ENCODE peak calls at places on chromosomes 5 and 9, in nine cellular contexts. One of them, this sample, is unnamed.

GRCh38 chr9:32455738-32456137 is 70.3 kb downstream of the RIGI start:
- DNase-seq in GM13976: no peak
- DNase-seq in H7: no peak
- DNase-seq in epithelial cell of prostate: no peak
- DNase-seq in heart left ventricle: no peak
- DNase-seq in stimulated activated CD4-positive, alpha-beta T cell treated with anti-CD3 and anti-CD28 coated beads, Interleukin-15, amount 100 ng/mL, for 48 hours: no peak
- DNase-seq in spleen: no peak
- DNase-seq in CD4-positive, CD25-positive, alpha-beta regulatory T cell: no peak
- DNase-seq in cardiac muscle cell: peak
- DNase-seq in this sample: no peak

GRCh38 chr5:141604318-141604717 is 14.5 kb downstream of the DIAPH1 start:
- DNase-seq in heart left ventricle: peak
- DNase-seq in H7: peak
- DNase-seq in spleen: no peak
- DNase-seq in GM13976: no peak
- DNase-seq in stimulated activated CD4-positive, alpha-beta T cell treated with anti-CD3 and anti-CD28 coated beads, Interleukin-15, amount 100 ng/mL, for 48 hours: no peak
- DNase-seq in cardiac muscle cell: peak
- DNase-seq in CD4-positive, CD25-positive, alpha-beta regulatory T cell: no peak
- DNase-seq in epithelial cell of prostate: peak
- DNase-seq in this sample: no peak

GRCh38 chr5:21452429-21452828 is 1400.7 kb downstream of the CDH12 start:
- DNase-seq in epithelial cell of prostate: no peak
- DNase-seq in H7: no peak
- DNase-seq in heart left ventricle: no peak
- DNase-seq in spleen: no peak
- DNase-seq in GM13976: no peak
- DNase-seq in CD4-positive, CD25-positive, alpha-beta regulatory T cell: no peak
- DNase-seq in cardiac muscle cell: peak
- DNase-seq in stimulated activated CD4-positive, alpha-beta T cell treated with anti-CD3 and anti-CD28 coated beads, Interleukin-15, amount 100 ng/mL, for 48 hours: no peak
- DNase-seq in this sample: no peak

GRCh38 chr9:95857122-95857521 is 18.4 kb upstream of the ERCC6L2 start:
- DNase-seq in H7: no peak
- DNase-seq in GM13976: no peak
- DNase-seq in heart left ventricle: no peak
- DNase-seq in CD4-positive, CD25-positive, alpha-beta regulatory T cell: no peak
- DNase-seq in cardiac muscle cell: peak
- DNase-seq in spleen: no peak
- DNase-seq in stimulated activated CD4-positive, alpha-beta T cell treated with anti-CD3 and anti-CD28 coated beads, Interleukin-15, amount 100 ng/mL, for 48 hours: no peak
- DNase-seq in epithelial cell of prostate: peak
- DNase-seq in this sample: no peak

GRCh38 chr5:123204224-123204623 is 115.2 kb downstream of the PRDM6 start:
- DNase-seq in heart left ventricle: no peak
- DNase-seq in CD4-positive, CD25-positive, alpha-beta regulatory T cell: no peak
- DNase-seq in stimulated activated CD4-positive, alpha-beta T cell treated with anti-CD3 and anti-CD28 coated beads, Interleukin-15, amount 100 ng/mL, for 48 hours: no peak
- DNase-seq in epithelial cell of prostate: no peak
- DNase-seq in cardiac muscle cell: peak
- DNase-seq in spleen: no peak
- DNase-seq in H7: no peak
- DNase-seq in GM13976: no peak
- DNase-seq in this sample: no peak

GRCh38 chr5:149636861-149637246 is 55.6 kb downstream of the ARHGEF37 start:
- DNase-seq in spleen: no peak
- DNase-seq in H7: peak
- DNase-seq in epithelial cell of prostate: no peak
- DNase-seq in cardiac muscle cell: peak
- DNase-seq in GM13976: peak
- DNase-seq in stimulated activated CD4-positive, alpha-beta T cell treated with anti-CD3 and anti-CD28 coated beads, Interleukin-15, amount 100 ng/mL, for 48 hours: no peak
- DNase-seq in CD4-positive, CD25-positive, alpha-beta regulatory T cell: peak
- DNase-seq in heart left ventricle: no peak
- DNase-seq in this sample: peak

GRCh38 chr5:57157191-57157590 is 16.7 kb upstream of the GPBP1 start:
- DNase-seq in spleen: no peak
- DNase-seq in H7: no peak
- DNase-seq in stimulated activated CD4-positive, alpha-beta T cell treated with anti-CD3 and anti-CD28 coated beads, Interleukin-15, amount 100 ng/mL, for 48 hours: no peak
- DNase-seq in CD4-positive, CD25-positive, alpha-beta regulatory T cell: no peak
- DNase-seq in heart left ventricle: no peak
- DNase-seq in cardiac muscle cell: no peak
- DNase-seq in GM13976: no peak
- DNase-seq in epithelial cell of prostate: no peak
- DNase-seq in this sample: no peak

GRCh38 chr5:119055267-119055666 is 15.6 kb upstream of the DMXL1 start:
- DNase-seq in CD4-positive, CD25-positive, alpha-beta regulatory T cell: no peak
- DNase-seq in heart left ventricle: no peak
- DNase-seq in GM13976: no peak
- DNase-seq in spleen: no peak
- DNase-seq in cardiac muscle cell: peak
- DNase-seq in epithelial cell of prostate: no peak
- DNase-seq in stimulated activated CD4-positive, alpha-beta T cell treated with anti-CD3 and anti-CD28 coated beads, Interleukin-15, amount 100 ng/mL, for 48 hours: no peak
- DNase-seq in H7: no peak
- DNase-seq in this sample: no peak

GRCh38 chr5:64144429-64145215 is 21.0 kb upstream of the RNF180 start:
- DNase-seq in H7: no peak
- DNase-seq in cardiac muscle cell: peak
- DNase-seq in heart left ventricle: no peak
- DNase-seq in CD4-positive, CD25-positive, alpha-beta regulatory T cell: no peak
- DNase-seq in spleen: no peak
- DNase-seq in stimulated activated CD4-positive, alpha-beta T cell treated with anti-CD3 and anti-CD28 coated beads, Interleukin-15, amount 100 ng/mL, for 48 hours: no peak
- DNase-seq in epithelial cell of prostate: peak
- DNase-seq in GM13976: no peak
- DNase-seq in this sample: no peak

GRCh38 chr5:72248352-72249032 is 71.5 kb downstream of the MRPS27 start:
- DNase-seq in spleen: no peak
- DNase-seq in heart left ventricle: peak
- DNase-seq in cardiac muscle cell: peak
- DNase-seq in H7: peak
- DNase-seq in stimulated activated CD4-positive, alpha-beta T cell treated with anti-CD3 and anti-CD28 coated beads, Interleukin-15, amount 100 ng/mL, for 48 hours: no peak
- DNase-seq in CD4-positive, CD25-positive, alpha-beta regulatory T cell: no peak
- DNase-seq in epithelial cell of prostate: no peak
- DNase-seq in GM13976: no peak
- DNase-seq in this sample: no peak

GRCh38 chr5:142324377-142324870 is 397 bp downstream of the SPRY4 start:
- DNase-seq in cardiac muscle cell: no peak
- DNase-seq in CD4-positive, CD25-positive, alpha-beta regulatory T cell: no peak
- DNase-seq in epithelial cell of prostate: no peak
- DNase-seq in spleen: no peak
- DNase-seq in GM13976: no peak
- DNase-seq in stimulated activated CD4-positive, alpha-beta T cell treated with anti-CD3 and anti-CD28 coated beads, Interleukin-15, amount 100 ng/mL, for 48 hours: no peak
- DNase-seq in heart left ventricle: no peak
- DNase-seq in H7: no peak
- DNase-seq in this sample: no peak

GRCh38 chr5:39459091-39459490 is 34.3 kb upstream of the DAB2 start:
- DNase-seq in spleen: no peak
- DNase-seq in stimulated activated CD4-positive, alpha-beta T cell treated with anti-CD3 and anti-CD28 coated beads, Interleukin-15, amount 100 ng/mL, for 48 hours: no peak
- DNase-seq in GM13976: no peak
- DNase-seq in epithelial cell of prostate: no peak
- DNase-seq in H7: no peak
- DNase-seq in cardiac muscle cell: peak
- DNase-seq in CD4-positive, CD25-positive, alpha-beta regulatory T cell: no peak
- DNase-seq in heart left ventricle: no peak
- DNase-seq in this sample: no peak

GRCh38 chr5:86986837-86987236 is 280.8 kb upstream of the RASA1 start:
- DNase-seq in stimulated activated CD4-positive, alpha-beta T cell treated with anti-CD3 and anti-CD28 coated beads, Interleukin-15, amount 100 ng/mL, for 48 hours: no peak
- DNase-seq in H7: no peak
- DNase-seq in cardiac muscle cell: no peak
- DNase-seq in heart left ventricle: no peak
- DNase-seq in CD4-positive, CD25-positive, alpha-beta regulatory T cell: no peak
- DNase-seq in spleen: no peak
- DNase-seq in GM13976: no peak
- DNase-seq in epithelial cell of prostate: no peak
- DNase-seq in this sample: no peak

GRCh38 chr5:171664489-171664888 is 121.1 kb upstream of the SMIM23 start:
- DNase-seq in cardiac muscle cell: no peak
- DNase-seq in GM13976: no peak
- DNase-seq in H7: no peak
- DNase-seq in heart left ventricle: no peak
- DNase-seq in stimulated activated CD4-positive, alpha-beta T cell treated with anti-CD3 and anti-CD28 coated beads, Interleukin-15, amount 100 ng/mL, for 48 hours: no peak
- DNase-seq in CD4-positive, CD25-positive, alpha-beta regulatory T cell: no peak
- DNase-seq in epithelial cell of prostate: no peak
- DNase-seq in spleen: no peak
- DNase-seq in this sample: no peak

GRCh38 chr9:69001921-69002320 is 12.0 kb downstream of the PRKACG start:
- DNase-seq in H7: no peak
- DNase-seq in heart left ventricle: no peak
- DNase-seq in spleen: no peak
- DNase-seq in GM13976: no peak
- DNase-seq in stimulated activated CD4-positive, alpha-beta T cell treated with anti-CD3 and anti-CD28 coated beads, Interleukin-15, amount 100 ng/mL, for 48 hours: no peak
- DNase-seq in cardiac muscle cell: no peak
- DNase-seq in epithelial cell of prostate: no peak
- DNase-seq in CD4-positive, CD25-positive, alpha-beta regulatory T cell: no peak
- DNase-seq in this sample: no peak

GRCh38 chr9:85185486-85186217 is 516.1 kb downstream of the NTRK2 start:
- DNase-seq in epithelial cell of prostate: no peak
- DNase-seq in H7: no peak
- DNase-seq in cardiac muscle cell: no peak
- DNase-seq in heart left ventricle: no peak
- DNase-seq in stimulated activated CD4-positive, alpha-beta T cell treated with anti-CD3 and anti-CD28 coated beads, Interleukin-15, amount 100 ng/mL, for 48 hours: no peak
- DNase-seq in GM13976: no peak
- DNase-seq in spleen: no peak
- DNase-seq in CD4-positive, CD25-positive, alpha-beta regulatory T cell: no peak
- DNase-seq in this sample: no peak

GRCh38 chr5:137575847-137576246 is 76.7 kb upstream of the SPOCK1 start:
- DNase-seq in stimulated activated CD4-positive, alpha-beta T cell treated with anti-CD3 and anti-CD28 coated beads, Interleukin-15, amount 100 ng/mL, for 48 hours: no peak
- DNase-seq in cardiac muscle cell: peak
- DNase-seq in H7: no peak
- DNase-seq in spleen: no peak
- DNase-seq in epithelial cell of prostate: no peak
- DNase-seq in heart left ventricle: no peak
- DNase-seq in CD4-positive, CD25-positive, alpha-beta regulatory T cell: no peak
- DNase-seq in GM13976: no peak
- DNase-seq in this sample: no peak

GRCh38 chr5:129163979-129164378 is 69.4 kb downstream of the ISOC1 start:
- DNase-seq in GM13976: no peak
- DNase-seq in cardiac muscle cell: no peak
- DNase-seq in stimulated activated CD4-positive, alpha-beta T cell treated with anti-CD3 and anti-CD28 coated beads, Interleukin-15, amount 100 ng/mL, for 48 hours: no peak
- DNase-seq in epithelial cell of prostate: no peak
- DNase-seq in CD4-positive, CD25-positive, alpha-beta regulatory T cell: no peak
- DNase-seq in heart left ventricle: no peak
- DNase-seq in H7: no peak
- DNase-seq in spleen: peak
- DNase-seq in this sample: no peak

GRCh38 chr5:128040927-128041326 is 42.6 kb upstream of the SLC12A2 start:
- DNase-seq in spleen: no peak
- DNase-seq in stimulated activated CD4-positive, alpha-beta T cell treated with anti-CD3 and anti-CD28 coated beads, Interleukin-15, amount 100 ng/mL, for 48 hours: no peak
- DNase-seq in heart left ventricle: no peak
- DNase-seq in CD4-positive, CD25-positive, alpha-beta regulatory T cell: no peak
- DNase-seq in GM13976: no peak
- DNase-seq in cardiac muscle cell: no peak
- DNase-seq in H7: no peak
- DNase-seq in epithelial cell of prostate: no peak
- DNase-seq in this sample: no peak

GRCh38 chr5:132226516-132227234 is 978 bp downstream of the P4HA2 start:
- DNase-seq in spleen: peak
- DNase-seq in GM13976: no peak
- DNase-seq in CD4-positive, CD25-positive, alpha-beta regulatory T cell: no peak
- DNase-seq in cardiac muscle cell: peak
- DNase-seq in H7: no peak
- DNase-seq in epithelial cell of prostate: no peak
- DNase-seq in heart left ventricle: peak
- DNase-seq in stimulated activated CD4-positive, alpha-beta T cell treated with anti-CD3 and anti-CD28 coated beads, Interleukin-15, amount 100 ng/mL, for 48 hours: no peak
- DNase-seq in this sample: no peak

GRCh38 chr5:42887094-42887493 is 75.4 kb upstream of the SELENOP start:
- DNase-seq in cardiac muscle cell: no peak
- DNase-seq in stimulated activated CD4-positive, alpha-beta T cell treated with anti-CD3 and anti-CD28 coated beads, Interleukin-15, amount 100 ng/mL, for 48 hours: no peak
- DNase-seq in heart left ventricle: no peak
- DNase-seq in CD4-positive, CD25-positive, alpha-beta regulatory T cell: no peak
- DNase-seq in epithelial cell of prostate: peak
- DNase-seq in spleen: no peak
- DNase-seq in H7: no peak
- DNase-seq in GM13976: no peak
- DNase-seq in this sample: no peak

GRCh38 chr9:78559449-78559885 is 262.5 kb downstream of the PSAT1 start:
- DNase-seq in CD4-positive, CD25-positive, alpha-beta regulatory T cell: no peak
- DNase-seq in GM13976: no peak
- DNase-seq in stimulated activated CD4-positive, alpha-beta T cell treated with anti-CD3 and anti-CD28 coated beads, Interleukin-15, amount 100 ng/mL, for 48 hours: no peak
- DNase-seq in H7: no peak
- DNase-seq in epithelial cell of prostate: no peak
- DNase-seq in heart left ventricle: no peak
- DNase-seq in spleen: no peak
- DNase-seq in cardiac muscle cell: peak
- DNase-seq in this sample: no peak

GRCh38 chr5:73938280-73938937 is 312.4 kb downstream of the ARHGEF28 start:
- DNase-seq in H7: no peak
- DNase-seq in epithelial cell of prostate: peak
- DNase-seq in heart left ventricle: no peak
- DNase-seq in CD4-positive, CD25-positive, alpha-beta regulatory T cell: no peak
- DNase-seq in spleen: no peak
- DNase-seq in stimulated activated CD4-positive, alpha-beta T cell treated with anti-CD3 and anti-CD28 coated beads, Interleukin-15, amount 100 ng/mL, for 48 hours: no peak
- DNase-seq in GM13976: no peak
- DNase-seq in cardiac muscle cell: peak
- DNase-seq in this sample: no peak

GRCh38 chr9:78620303-78620702 is 323.4 kb downstream of the PSAT1 start:
- DNase-seq in CD4-positive, CD25-positive, alpha-beta regulatory T cell: no peak
- DNase-seq in spleen: no peak
- DNase-seq in GM13976: no peak
- DNase-seq in H7: no peak
- DNase-seq in heart left ventricle: no peak
- DNase-seq in stimulated activated CD4-positive, alpha-beta T cell treated with anti-CD3 and anti-CD28 coated beads, Interleukin-15, amount 100 ng/mL, for 48 hours: no peak
- DNase-seq in cardiac muscle cell: no peak
- DNase-seq in epithelial cell of prostate: no peak
- DNase-seq in this sample: no peak

GRCh38 chr9:115367321-115367720 is 249.4 kb upstream of the TNC start:
- DNase-seq in spleen: no peak
- DNase-seq in stimulated activated CD4-positive, alpha-beta T cell treated with anti-CD3 and anti-CD28 coated beads, Interleukin-15, amount 100 ng/mL, for 48 hours: no peak
- DNase-seq in heart left ventricle: no peak
- DNase-seq in GM13976: no peak
- DNase-seq in H7: no peak
- DNase-seq in cardiac muscle cell: no peak
- DNase-seq in CD4-positive, CD25-positive, alpha-beta regulatory T cell: no peak
- DNase-seq in epithelial cell of prostate: no peak
- DNase-seq in this sample: no peak

GRCh38 chr9:16726718-16727451 is 143.6 kb downstream of the BNC2 start:
- DNase-seq in CD4-positive, CD25-positive, alpha-beta regulatory T cell: no peak
- DNase-seq in stimulated activated CD4-positive, alpha-beta T cell treated with anti-CD3 and anti-CD28 coated beads, Interleukin-15, amount 100 ng/mL, for 48 hours: no peak
- DNase-seq in GM13976: peak
- DNase-seq in heart left ventricle: peak
- DNase-seq in spleen: peak
- DNase-seq in H7: peak
- DNase-seq in epithelial cell of prostate: no peak
- DNase-seq in cardiac muscle cell: peak
- DNase-seq in this sample: peak

GRCh38 chr9:69093471-69094103 is 58.0 kb downstream of the FXN start:
- DNase-seq in H7: no peak
- DNase-seq in heart left ventricle: no peak
- DNase-seq in cardiac muscle cell: no peak
- DNase-seq in stimulated activated CD4-positive, alpha-beta T cell treated with anti-CD3 and anti-CD28 coated beads, Interleukin-15, amount 100 ng/mL, for 48 hours: no peak
- DNase-seq in epithelial cell of prostate: no peak
- DNase-seq in CD4-positive, CD25-positive, alpha-beta regulatory T cell: no peak
- DNase-seq in GM13976: no peak
- DNase-seq in spleen: no peak
- DNase-seq in this sample: no peak

GRCh38 chr5:141957367-141957993 is 522 bp downstream of the PCDH12 start:
- DNase-seq in H7: peak
- DNase-seq in CD4-positive, CD25-positive, alpha-beta regulatory T cell: no peak
- DNase-seq in heart left ventricle: no peak
- DNase-seq in stimulated activated CD4-positive, alpha-beta T cell treated with anti-CD3 and anti-CD28 coated beads, Interleukin-15, amount 100 ng/mL, for 48 hours: no peak
- DNase-seq in cardiac muscle cell: peak
- DNase-seq in spleen: no peak
- DNase-seq in epithelial cell of prostate: no peak
- DNase-seq in GM13976: peak
- DNase-seq in this sample: no peak